ENCODE peak calls at places on chromosomes 7 and 10, in four cellular contexts. One of them, this sample, is unnamed.
A peak's percentile ranks its signal among the peaks of the same experiment; 100 is the strongest.

GRCh38 chr7:127477285-127478039 is 85.0 kb upstream of the ZNF800 start:
- DNase-seq in cardiac fibroblast: no peak
- DNase-seq in A549: no peak
- DNase-seq in Ammon's horn: no peak
- DNase-seq in this sample: no peak

GRCh38 chr10:98285416-98285815 is 17.4 kb upstream of the LOXL4 start:
- DNase-seq in cardiac fibroblast: no peak
- DNase-seq in A549: no peak
- DNase-seq in Ammon's horn: no peak
- DNase-seq in this sample: no peak

GRCh38 chr7:93843260-93843659 is 47.3 kb downstream of the TFPI2 start:
- DNase-seq in cardiac fibroblast: no peak
- DNase-seq in A549: no peak
- DNase-seq in Ammon's horn: no peak
- DNase-seq in this sample: no peak

GRCh38 chr7:108541493-108541892 is 15.6 kb upstream of the PNPLA8 start:
- DNase-seq in cardiac fibroblast: no peak
- DNase-seq in A549: no peak
- DNase-seq in Ammon's horn: no peak
- DNase-seq in this sample: no peak

GRCh38 chr7:604884-605531 is 85.4 kb upstream of the PDGFA start:
- DNase-seq in cardiac fibroblast: no peak
- DNase-seq in A549: no peak
- DNase-seq in Ammon's horn: no peak
- DNase-seq in this sample: no peak

GRCh38 chr7:158107806-158108205 is 479.8 kb downstream of the PTPRN2 start:
- DNase-seq in cardiac fibroblast: no peak
- DNase-seq in A549: no peak
- DNase-seq in Ammon's horn: no peak
- DNase-seq in this sample: no peak

GRCh38 chr10:49700997-49701396 is 21.5 kb downstream of the C10orf53 start:
- DNase-seq in cardiac fibroblast: no peak
- DNase-seq in A549: no peak
- DNase-seq in Ammon's horn: no peak
- DNase-seq in this sample: peak; percentile 1

GRCh38 chr7:120060283-120060682 is 212.7 kb upstream of the KCND2 start:
- DNase-seq in cardiac fibroblast: peak; percentile 58
- DNase-seq in A549: no peak
- DNase-seq in Ammon's horn: no peak
- DNase-seq in this sample: no peak

GRCh38 chr7:153017197-153017596 is 257.6 kb downstream of the ACTR3B start:
- DNase-seq in cardiac fibroblast: no peak
- DNase-seq in A549: no peak
- DNase-seq in Ammon's horn: no peak
- DNase-seq in this sample: no peak

This sample was measured in NCI-H524 treated with DMSO at 0.1 percent for 48 hours.